ENCODE peak calls at places on chromosomes 16 and 17, in seven cellular contexts. One of them, this sample, is unnamed.

GRCh38 chr16:856811-857210 is 56.3 kb upstream of the GNG13 start:
- DNase-seq in H54: no peak
- DNase-seq in HCT116: no peak
- DNase-seq in substantia nigra: no peak
- DNase-seq in HT1080: no peak
- DNase-seq in spleen: no peak
- DNase-seq in nucleus accumbens: no peak
- DNase-seq in this sample: no peak

GRCh38 chr16:77450790-77451487 is 16.1 kb upstream of the ADAMTS18 start:
- DNase-seq in H54: no peak
- DNase-seq in HCT116: no peak
- DNase-seq in substantia nigra: no peak
- DNase-seq in HT1080: no peak
- DNase-seq in spleen: no peak
- DNase-seq in nucleus accumbens: no peak
- DNase-seq in this sample: no peak

GRCh38 chr17:40960144-40960543 is 6.6 kb downstream of the KRT39 start:
- DNase-seq in H54: no peak
- DNase-seq in HCT116: no peak
- DNase-seq in substantia nigra: no peak
- DNase-seq in HT1080: no peak
- DNase-seq in spleen: no peak
- DNase-seq in nucleus accumbens: no peak
- DNase-seq in this sample: no peak

GRCh38 chr17:45405250-45406086 is 27.2 kb downstream of the ARHGAP27 start:
- DNase-seq in H54: no peak
- DNase-seq in HCT116: no peak
- DNase-seq in substantia nigra: no peak
- DNase-seq in HT1080: no peak
- DNase-seq in spleen: peak; percentile 71
- DNase-seq in nucleus accumbens: no peak
- DNase-seq in this sample: peak; percentile 42

GRCh38 chr17:27628376-27628775 is 2.6 kb upstream of the LGALS9 start:
- DNase-seq in H54: no peak
- DNase-seq in HCT116: no peak
- DNase-seq in substantia nigra: no peak
- DNase-seq in HT1080: no peak
- DNase-seq in spleen: peak; percentile 38
- DNase-seq in nucleus accumbens: no peak
- DNase-seq in this sample: no peak

GRCh38 chr17:1644493-1645206 is 882 bp downstream of the SCARF1 start:
- DNase-seq in H54: peak; percentile 94
- DNase-seq in HCT116: no peak
- DNase-seq in substantia nigra: no peak
- DNase-seq in HT1080: peak; percentile 92
- DNase-seq in spleen: no peak
- DNase-seq in nucleus accumbens: no peak
- DNase-seq in this sample: no peak

GRCh38 chr17:78745407-78746088 is 36.5 kb downstream of the CYTH1 start:
- DNase-seq in H54: no peak
- DNase-seq in HCT116: no peak
- DNase-seq in substantia nigra: no peak
- DNase-seq in HT1080: no peak
- DNase-seq in spleen: peak; percentile 79
- DNase-seq in nucleus accumbens: no peak
- DNase-seq in this sample: peak; percentile 55

GRCh38 chr17:81018044-81018802 is 16.7 kb upstream of the BAIAP2 start:
- DNase-seq in H54: no peak
- DNase-seq in HCT116: no peak
- DNase-seq in substantia nigra: no peak
- DNase-seq in HT1080: no peak
- DNase-seq in spleen: peak; percentile 79
- DNase-seq in nucleus accumbens: no peak
- DNase-seq in this sample: no peak

GRCh38 chr16:28162326-28162877 is 49.4 kb downstream of the XPO6 start:
- DNase-seq in H54: no peak
- DNase-seq in HCT116: no peak
- DNase-seq in substantia nigra: no peak
- DNase-seq in HT1080: no peak
- DNase-seq in spleen: no peak
- DNase-seq in nucleus accumbens: no peak
- DNase-seq in this sample: no peak

GRCh38 chr17:67602974-67603373 is 114.8 kb upstream of the NOL11 start:
- DNase-seq in H54: peak; percentile 43
- DNase-seq in HCT116: peak; percentile 56
- DNase-seq in substantia nigra: no peak
- DNase-seq in HT1080: peak; percentile 37
- DNase-seq in spleen: peak; percentile 46
- DNase-seq in nucleus accumbens: no peak
- DNase-seq in this sample: peak; percentile 61

GRCh38 chr17:41537614-41537954 is 9.5 kb upstream of the KRT19 start:
- DNase-seq in H54: no peak
- DNase-seq in HCT116: no peak
- DNase-seq in substantia nigra: no peak
- DNase-seq in HT1080: no peak
- DNase-seq in spleen: peak; percentile 41
- DNase-seq in nucleus accumbens: no peak
- DNase-seq in this sample: no peak

GRCh38 chr17:62064029-62064790 is 868 bp downstream of the MED13 start:
- DNase-seq in H54: peak; percentile 42
- DNase-seq in HCT116: no peak
- DNase-seq in substantia nigra: no peak
- DNase-seq in HT1080: peak; percentile 40
- DNase-seq in spleen: no peak
- DNase-seq in nucleus accumbens: no peak
- DNase-seq in this sample: peak; percentile 28

GRCh38 chr17:80029235-80029974 is 6.3 kb downstream of the TBC1D16 start:
- DNase-seq in H54: peak; percentile 56
- DNase-seq in HCT116: no peak
- DNase-seq in substantia nigra: no peak
- DNase-seq in HT1080: peak; percentile 62
- DNase-seq in spleen: no peak
- DNase-seq in nucleus accumbens: no peak
- DNase-seq in this sample: no peak

GRCh38 chr17:74383140-74383539 is 15.8 kb downstream of the GPR142 start:
- DNase-seq in H54: no peak
- DNase-seq in HCT116: no peak
- DNase-seq in substantia nigra: no peak
- DNase-seq in HT1080: no peak
- DNase-seq in spleen: no peak
- DNase-seq in nucleus accumbens: no peak
- DNase-seq in this sample: no peak

GRCh38 chr17:72539981-72540897 is 419.4 kb downstream of the SOX9 start:
- DNase-seq in H54: peak; percentile 97
- DNase-seq in HCT116: peak; percentile 45
- DNase-seq in substantia nigra: peak; percentile 77
- DNase-seq in HT1080: peak; percentile 80
- DNase-seq in spleen: peak; percentile 88
- DNase-seq in nucleus accumbens: peak; percentile 74
- DNase-seq in this sample: peak; percentile 79

GRCh38 chr17:17937450-17937849 is 34.8 kb downstream of the TOM1L2 start:
- DNase-seq in H54: no peak
- DNase-seq in HCT116: no peak
- DNase-seq in substantia nigra: no peak
- DNase-seq in HT1080: no peak
- DNase-seq in spleen: no peak
- DNase-seq in nucleus accumbens: no peak
- DNase-seq in this sample: no peak

GRCh38 chr16:3602320-3602653 is 9.1 kb downstream of the SLX4 start:
- DNase-seq in H54: no peak
- DNase-seq in HCT116: no peak
- DNase-seq in substantia nigra: no peak
- DNase-seq in HT1080: no peak
- DNase-seq in spleen: no peak
- DNase-seq in nucleus accumbens: no peak
- DNase-seq in this sample: no peak

GRCh38 chr17:1997587-1998425 is 27.3 kb downstream of the RTN4RL1 start:
- DNase-seq in H54: no peak
- DNase-seq in HCT116: no peak
- DNase-seq in substantia nigra: no peak
- DNase-seq in HT1080: no peak
- DNase-seq in spleen: no peak
- DNase-seq in nucleus accumbens: no peak
- DNase-seq in this sample: peak; percentile 81

GRCh38 chr16:22093952-22094351 is 1.6 kb downstream of the VWA3A start:
- DNase-seq in H54: no peak
- DNase-seq in HCT116: no peak
- DNase-seq in substantia nigra: no peak
- DNase-seq in HT1080: no peak
- DNase-seq in spleen: no peak
- DNase-seq in nucleus accumbens: no peak
- DNase-seq in this sample: no peak

GRCh38 chr16:8797364-8798173 is at the start of the genes PMM2 and TMEM186:
- DNase-seq in H54: peak; percentile 93
- DNase-seq in HCT116: peak; percentile 88
- DNase-seq in substantia nigra: peak; percentile 96
- DNase-seq in HT1080: peak; percentile 96
- DNase-seq in spleen: peak; percentile 100
- DNase-seq in nucleus accumbens: peak; percentile 97
- DNase-seq in this sample: peak; percentile 98

GRCh38 chr17:81004336-81005015 is 12.8 kb downstream of the CHMP6 start:
- DNase-seq in H54: no peak
- DNase-seq in HCT116: no peak
- DNase-seq in substantia nigra: no peak
- DNase-seq in HT1080: no peak
- DNase-seq in spleen: no peak
- DNase-seq in nucleus accumbens: no peak
- DNase-seq in this sample: no peak

GRCh38 chr17:43720311-43721060 is 38.1 kb downstream of the SOST start:
- DNase-seq in H54: peak; percentile 55
- DNase-seq in HCT116: no peak
- DNase-seq in substantia nigra: peak; percentile 73
- DNase-seq in HT1080: no peak
- DNase-seq in spleen: peak; percentile 96
- DNase-seq in nucleus accumbens: peak; percentile 75
- DNase-seq in this sample: peak; percentile 78

GRCh38 chr17:55325405-55325804 is 60.6 kb downstream of the HLF start:
- DNase-seq in H54: no peak
- DNase-seq in HCT116: no peak
- DNase-seq in substantia nigra: no peak
- DNase-seq in HT1080: no peak
- DNase-seq in spleen: no peak
- DNase-seq in nucleus accumbens: no peak
- DNase-seq in this sample: no peak

GRCh38 chr17:40326014-40326831 is 17.2 kb downstream of the RARA start:
- DNase-seq in H54: no peak
- DNase-seq in HCT116: no peak
- DNase-seq in substantia nigra: no peak
- DNase-seq in HT1080: no peak
- DNase-seq in spleen: peak; percentile 86
- DNase-seq in nucleus accumbens: no peak
- DNase-seq in this sample: no peak

GRCh38 chr16:47079883-47080282 is 63.9 kb downstream of the NETO2 start:
- DNase-seq in H54: no peak
- DNase-seq in HCT116: no peak
- DNase-seq in substantia nigra: no peak
- DNase-seq in HT1080: no peak
- DNase-seq in spleen: no peak
- DNase-seq in nucleus accumbens: no peak
- DNase-seq in this sample: no peak

GRCh38 chr16:24977673-24978065 is 37.5 kb downstream of the ARHGAP17 start:
- DNase-seq in H54: no peak
- DNase-seq in HCT116: no peak
- DNase-seq in substantia nigra: no peak
- DNase-seq in HT1080: peak; percentile 64
- DNase-seq in spleen: no peak
- DNase-seq in nucleus accumbens: no peak
- DNase-seq in this sample: peak; percentile 27

GRCh38 chr16:4626396-4626795 is 1.8 kb downstream of the MGRN1 start:
- DNase-seq in H54: no peak
- DNase-seq in HCT116: no peak
- DNase-seq in substantia nigra: no peak
- DNase-seq in HT1080: no peak
- DNase-seq in spleen: no peak
- DNase-seq in nucleus accumbens: no peak
- DNase-seq in this sample: no peak

GRCh38 chr17:46056800-46057304 is 57.8 kb downstream of the STH start:
- DNase-seq in H54: no peak
- DNase-seq in HCT116: peak; percentile 45
- DNase-seq in substantia nigra: no peak
- DNase-seq in HT1080: peak; percentile 20
- DNase-seq in spleen: no peak
- DNase-seq in nucleus accumbens: no peak
- DNase-seq in this sample: peak; percentile 74

GRCh38 chr16:4209657-4210056 is 32.2 kb downstream of the SRL start:
- DNase-seq in H54: no peak
- DNase-seq in HCT116: no peak
- DNase-seq in substantia nigra: no peak
- DNase-seq in HT1080: no peak
- DNase-seq in spleen: no peak
- DNase-seq in nucleus accumbens: no peak
- DNase-seq in this sample: no peak

GRCh38 chr16:55905651-55906050 is 30.5 kb upstream of the CES5A start:
- DNase-seq in H54: no peak
- DNase-seq in HCT116: no peak
- DNase-seq in substantia nigra: no peak
- DNase-seq in HT1080: no peak
- DNase-seq in spleen: no peak
- DNase-seq in nucleus accumbens: no peak
- DNase-seq in this sample: no peak

GRCh38 chr17:1880851-1881630 is 51.2 kb downstream of the RPA1 start:
- DNase-seq in H54: no peak
- DNase-seq in HCT116: no peak
- DNase-seq in substantia nigra: peak; percentile 12
- DNase-seq in HT1080: no peak
- DNase-seq in spleen: no peak
- DNase-seq in nucleus accumbens: peak; percentile 4
- DNase-seq in this sample: no peak

GRCh38 chr16:29784157-29784556 is 6.1 kb downstream of the ZG16 start:
- DNase-seq in H54: no peak
- DNase-seq in HCT116: no peak
- DNase-seq in substantia nigra: no peak
- DNase-seq in HT1080: no peak
- DNase-seq in spleen: no peak
- DNase-seq in nucleus accumbens: no peak
- DNase-seq in this sample: no peak

This sample was measured in A549.